ENCODE peak calls at places on chromosomes 6 and 20, in four cellular contexts. L is GM12892, P is SK-N-SH, O is H1. C is an unnamed sample.

GRCh38 chr6:21986703-21987102 is 310.1 kb downstream of the PRL start:
- DNase-seq in L (no peak), O (no peak), P (no peak), C (no peak)

GRCh38 chr6:127301199-127301700 is 34.6 kb downstream of the RNF146 start:
- DNase-seq in O (no peak), L (no peak), P (no peak), C (no peak)

GRCh38 chr6:45625191-45625664 is 247.5 kb upstream of the SUPT3H start:
- DNase-seq in O (no peak), L (no peak), P (no peak), C (no peak)

GRCh38 chr6:24797596-24798216 is 1.0 kb downstream of the ARMH2 start:
- DNase-seq in P (no peak), L (no peak), O (no peak), C (no peak)

GRCh38 chr20:11429889-11430580 is 487.7 kb upstream of the BTBD3 start:
- DNase-seq in O (no peak), L (no peak), P (no peak), C (no peak)

GRCh38 chr6:52994789-52995078 is 350 bp downstream of the GSTA4 start:
- DNase-seq in L (peak; percentile 31), P (peak; percentile 64), O (no peak), C (peak; percentile 13)

GRCh38 chr6:166040292-166040691 is 127.4 kb downstream of the TBXT start:
- DNase-seq in O (no peak), L (no peak), P (no peak), C (no peak)

GRCh38 chr6:27294409-27294808 is 17.7 kb downstream of the POM121L2 start:
- DNase-seq in L (no peak), O (no peak), P (no peak), C (no peak)

GRCh38 chr6:26311012-26311384 is 54.0 kb upstream of the BTN3A2 start:
- DNase-seq in P (no peak), O (no peak), L (no peak), C (no peak)

GRCh38 chr6:816510-817084 is 123.7 kb upstream of the EXOC2 start:
- DNase-seq in L (no peak), O (no peak), P (no peak), C (no peak)

GRCh38 chr6:73264446-73264845 is 1.4 kb upstream of the KHDC1 start:
- DNase-seq in O (no peak), L (no peak), P (no peak), C (no peak)

GRCh38 chr6:2103644-2104523 is 141.5 kb downstream of the GMDS start:
- DNase-seq in L (no peak), O (no peak), P (peak; percentile 58), C (no peak)

GRCh38 chr6:132084811-132085509 is 133.8 kb upstream of the CCN2 start:
- DNase-seq in P (no peak), L (no peak), O (no peak), C (peak; percentile 3)

GRCh38 chr6:136153976-136154375 is 96.1 kb downstream of the MTFR2 start:
- DNase-seq in P (no peak), O (no peak), L (no peak), C (no peak)

GRCh38 chr6:56953597-56954388 is 1.1 kb upstream of the BEND6 start:
- DNase-seq in P (peak; percentile 29), O (peak; percentile 9), L (no peak), C (peak; percentile 2)

GRCh38 chr6:9554351-9554750 is 860.5 kb downstream of the TFAP2A start:
- DNase-seq in P (no peak), O (no peak), L (no peak), C (no peak)

GRCh38 chr6:156949376-156949775 is 172.2 kb downstream of the ARID1B start:
- DNase-seq in L (no peak), P (no peak), O (no peak), C (no peak)

GRCh38 chr6:56374841-56375369 is 127.5 kb upstream of the COL21A1 start:
- DNase-seq in L (no peak), P (no peak), O (no peak), C (no peak)

GRCh38 chr20:44069203-44069931 is 117.6 kb downstream of the JPH2 start:
- DNase-seq in L (no peak), P (no peak), O (no peak), C (peak; percentile 50)

DNA sequence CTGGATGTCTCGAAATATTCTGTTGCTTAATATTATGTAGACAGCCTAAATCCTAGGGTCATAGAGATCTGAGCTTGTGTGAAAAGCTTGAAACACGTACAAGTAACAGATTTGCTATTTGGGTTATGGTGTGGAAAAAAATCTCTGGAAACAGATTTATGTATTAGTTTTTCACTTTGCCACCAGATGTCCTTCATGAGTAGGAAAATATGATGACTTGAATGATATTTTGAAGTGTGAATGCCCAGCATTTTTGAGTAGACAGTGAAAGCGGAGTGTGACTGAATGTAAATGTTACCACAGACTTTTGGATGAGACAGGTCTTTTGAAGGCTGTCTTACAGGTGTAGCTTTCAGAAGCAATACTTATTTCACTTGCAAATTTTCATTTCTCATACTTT is 4.2 kb upstream of the BMP6 start:
- DNase-seq in O (no peak), P (peak; percentile 28), L (no peak), C (no peak)
- TF ChIP-seq TAF1 in O (no peak), P (no peak), L (no peak), C (no peak)

GRCh38 chr6:78025501-78025900 is 372.7 kb downstream of the MEI4 start:
- DNase-seq in L (no peak), P (no peak), O (no peak), C (no peak)
- TF ChIP-seq TAF1 in L (no peak), P (no peak), O (no peak), C (no peak)

DNA sequence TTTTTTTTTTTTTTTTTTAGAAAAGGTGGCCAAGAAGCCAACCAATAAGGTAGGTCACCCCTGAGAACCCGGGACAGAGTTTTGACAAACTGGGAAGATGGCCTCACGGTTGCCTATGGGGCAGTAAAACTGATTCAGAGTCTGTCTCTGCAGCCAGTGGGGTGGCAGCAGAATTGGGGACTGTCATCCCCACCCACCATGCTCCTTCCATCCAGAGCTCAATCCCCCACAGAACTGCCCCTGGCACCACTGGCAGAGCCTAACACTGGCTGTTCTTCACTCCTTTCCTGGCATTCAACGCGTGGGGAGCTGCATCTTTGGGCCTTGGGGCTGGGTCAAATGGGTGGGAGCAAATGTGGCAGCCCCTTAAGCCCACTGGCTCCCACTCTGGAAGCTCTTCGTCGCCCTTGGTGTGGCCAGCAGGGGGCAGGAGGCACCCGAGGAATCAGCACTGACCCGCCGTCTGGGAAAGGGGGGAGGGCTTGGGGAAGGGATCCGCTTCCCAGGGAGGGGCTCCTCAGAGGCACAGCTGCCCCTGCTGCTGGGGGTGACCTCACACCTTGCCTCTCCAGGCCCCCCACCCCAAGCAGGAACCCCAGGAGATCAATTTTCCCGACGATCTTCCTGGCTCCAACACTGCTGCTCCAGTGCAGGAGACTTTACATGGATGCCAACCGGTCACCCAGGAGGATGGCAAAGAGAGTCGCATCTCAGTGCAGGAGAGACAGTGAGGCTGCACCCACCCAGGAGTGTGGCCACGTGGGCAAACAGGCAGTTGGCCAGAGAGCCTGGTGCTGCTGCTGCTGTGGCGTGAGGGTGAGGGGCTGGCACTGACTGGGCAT is 10.4 kb downstream of the CD40 start:
- DNase-seq in O (no peak), P (peak; percentile 89), L (no peak), C (no peak)
- TF ChIP-seq TAF1 in O (no peak), P (no peak), L (no peak), C (no peak)

GRCh38 chr6:28580484-28580883 is 54.8 kb downstream of the GPX5 start:
- DNase-seq in P (no peak), O (no peak), L (no peak), C (no peak)
- TF ChIP-seq TAF1 in P (no peak), O (no peak), L (no peak), C (no peak)

GRCh38 chr20:32680544-32681174 is 6.9 kb upstream of the C20orf203 start:
- DNase-seq in O (no peak), P (no peak), L (no peak), C (no peak)

GRCh38 chr20:32681175-32682084 is 7.7 kb upstream of the C20orf203 start:
- DNase-seq in P (peak; percentile 54), L (no peak), O (peak; percentile 49), C (no peak)

GRCh38 chr20:32682508-32682987 is 8.8 kb upstream of the C20orf203 start:
- DNase-seq in O (no peak), P (no peak), L (no peak), C (no peak)

GRCh38 chr20:32675223-32675975 is 1.7 kb upstream of the C20orf203 start:
- DNase-seq in P (no peak), O (no peak), L (no peak), C (no peak)

GRCh38 chr20:32678948-32679347 is 5.2 kb upstream of the C20orf203 start:
- DNase-seq in L (no peak), P (no peak), O (no peak), C (no peak)
- TF ChIP-seq TAF1 in L (no peak), P (no peak), O (no peak), C (no peak)

GRCh38 chr20:58001381-58001780 is 227.1 kb downstream of the ANKRD60 start:
- DNase-seq in O (no peak), L (no peak), P (peak; percentile 84), C (no peak)
- TF ChIP-seq TAF1 in O (no peak), L (no peak), P (no peak), C (no peak)

C was measured in GM12891.